ENCODE peak calls at places on chromosomes 2 and 18, in seven cellular contexts. One of them, this sample, is unnamed.

GRCh38 chr2:157302492-157303099 is 23.0 kb downstream of the ERMN start:
- DNase-seq in A549: peak; percentile 31
- DNase-seq in K562: peak; percentile 68
- DNase-seq in HepG2: peak; percentile 56
- DNase-seq in HCT116: peak; percentile 13
- DNase-seq in GM23338: peak; percentile 80
- DNase-seq in SK-N-SH: peak; percentile 37
- DNase-seq in this sample: peak; percentile 25

GRCh38 chr2:3446381-3446780 is 66.9 kb downstream of the TRAPPC12 start:
- DNase-seq in A549: no peak
- DNase-seq in K562: no peak
- DNase-seq in HepG2: no peak
- DNase-seq in HCT116: no peak
- DNase-seq in GM23338: no peak
- DNase-seq in SK-N-SH: no peak
- DNase-seq in this sample: no peak

GRCh38 chr18:74435740-74436139 is 21.4 kb downstream of the DIPK1C start:
- DNase-seq in A549: no peak
- DNase-seq in K562: no peak
- DNase-seq in HepG2: no peak
- DNase-seq in HCT116: no peak
- DNase-seq in GM23338: no peak
- DNase-seq in SK-N-SH: no peak
- DNase-seq in this sample: no peak

GRCh38 chr2:67576991-67577390 is 179.9 kb downstream of the ETAA1 start:
- DNase-seq in A549: no peak
- DNase-seq in K562: no peak
- DNase-seq in HepG2: no peak
- DNase-seq in HCT116: no peak
- DNase-seq in GM23338: no peak
- DNase-seq in SK-N-SH: no peak
- DNase-seq in this sample: no peak

GRCh38 chr2:16604236-16604635 is 61.4 kb downstream of the CYRIA start:
- DNase-seq in A549: no peak
- DNase-seq in K562: no peak
- DNase-seq in HepG2: no peak
- DNase-seq in HCT116: no peak
- DNase-seq in GM23338: no peak
- DNase-seq in SK-N-SH: no peak
- DNase-seq in this sample: no peak

GRCh38 chr18:39166776-39167175 is 1601.2 kb upstream of the CELF4 start:
- DNase-seq in A549: no peak
- DNase-seq in K562: no peak
- DNase-seq in HepG2: no peak
- DNase-seq in HCT116: no peak
- DNase-seq in GM23338: no peak
- DNase-seq in SK-N-SH: no peak
- DNase-seq in this sample: no peak

GRCh38 chr2:240432820-240433801 is 2.4 kb upstream of the GPC1 start:
- DNase-seq in A549: no peak
- DNase-seq in K562: no peak
- DNase-seq in HepG2: no peak
- DNase-seq in HCT116: no peak
- DNase-seq in GM23338: no peak
- DNase-seq in SK-N-SH: no peak
- DNase-seq in this sample: no peak

GRCh38 chr2:174332607-174333001 is 2.1 kb upstream of the SP9 start:
- DNase-seq in A549: no peak
- DNase-seq in K562: peak; percentile 53
- DNase-seq in HepG2: no peak
- DNase-seq in HCT116: no peak
- DNase-seq in GM23338: peak; percentile 82
- DNase-seq in SK-N-SH: no peak
- DNase-seq in this sample: no peak

GRCh38 chr2:235567842-235568241 is 74.0 kb downstream of the AGAP1 start:
- DNase-seq in A549: no peak
- DNase-seq in K562: no peak
- DNase-seq in HepG2: no peak
- DNase-seq in HCT116: no peak
- DNase-seq in GM23338: no peak
- DNase-seq in SK-N-SH: no peak
- DNase-seq in this sample: no peak

GRCh38 chr2:9112079-9112721 is 94.4 kb upstream of the ASAP2 start:
- DNase-seq in A549: peak; percentile 54
- DNase-seq in K562: peak; percentile 66
- DNase-seq in HepG2: no peak
- DNase-seq in HCT116: peak; percentile 57
- DNase-seq in GM23338: no peak
- DNase-seq in SK-N-SH: peak; percentile 58
- DNase-seq in this sample: no peak

GRCh38 chr2:166417669-166418068 is 41.9 kb upstream of the SCN9A start:
- DNase-seq in A549: no peak
- DNase-seq in K562: peak; percentile 31
- DNase-seq in HepG2: peak; percentile 70
- DNase-seq in HCT116: peak; percentile 39
- DNase-seq in GM23338: peak; percentile 53
- DNase-seq in SK-N-SH: no peak
- DNase-seq in this sample: peak; percentile 20

GRCh38 chr18:58649966-58650816 is 21.1 kb upstream of the MALT1 start:
- DNase-seq in A549: no peak
- DNase-seq in K562: no peak
- DNase-seq in HepG2: no peak
- DNase-seq in HCT116: no peak
- DNase-seq in GM23338: no peak
- DNase-seq in SK-N-SH: no peak
- DNase-seq in this sample: no peak

GRCh38 chr2:110157153-110157793 is 41.7 kb upstream of the MALL start:
- DNase-seq in A549: peak; percentile 42
- DNase-seq in K562: peak; percentile 27
- DNase-seq in HepG2: peak; percentile 65
- DNase-seq in HCT116: peak; percentile 66
- DNase-seq in GM23338: peak; percentile 55
- DNase-seq in SK-N-SH: peak; percentile 48
- DNase-seq in this sample: peak; percentile 3

GRCh38 chr2:166167451-166167850 is 39.6 kb upstream of the SCN1A start:
- DNase-seq in A549: no peak
- DNase-seq in K562: no peak
- DNase-seq in HepG2: no peak
- DNase-seq in HCT116: no peak
- DNase-seq in GM23338: no peak
- DNase-seq in SK-N-SH: no peak
- DNase-seq in this sample: no peak

GRCh38 chr2:28567076-28567471 is 71.2 kb downstream of the PLB1 start:
- DNase-seq in A549: peak; percentile 30
- DNase-seq in K562: no peak
- DNase-seq in HepG2: no peak
- DNase-seq in HCT116: no peak
- DNase-seq in GM23338: peak; percentile 65
- DNase-seq in SK-N-SH: peak; percentile 71
- DNase-seq in this sample: no peak

GRCh38 chr2:238650536-238650935 is 197.3 kb upstream of the TWIST2 start:
- DNase-seq in A549: no peak
- DNase-seq in K562: no peak
- DNase-seq in HepG2: no peak
- DNase-seq in HCT116: no peak
- DNase-seq in GM23338: no peak
- DNase-seq in SK-N-SH: no peak
- DNase-seq in this sample: no peak

GRCh38 chr2:186771850-186772463 is 77.0 kb downstream of the ZSWIM2 start:
- DNase-seq in A549: no peak
- DNase-seq in K562: no peak
- DNase-seq in HepG2: no peak
- DNase-seq in HCT116: no peak
- DNase-seq in GM23338: peak; percentile 9
- DNase-seq in SK-N-SH: no peak
- DNase-seq in this sample: no peak

GRCh38 chr2:70192516-70192915 is 1.7 kb upstream of the C2orf42 start:
- DNase-seq in A549: no peak
- DNase-seq in K562: no peak
- DNase-seq in HepG2: no peak
- DNase-seq in HCT116: no peak
- DNase-seq in GM23338: no peak
- DNase-seq in SK-N-SH: no peak
- DNase-seq in this sample: no peak

GRCh38 chr18:39842042-39842791 is 2112.8 kb upstream of the PIK3C3 start:
- DNase-seq in A549: no peak
- DNase-seq in K562: no peak
- DNase-seq in HepG2: no peak
- DNase-seq in HCT116: no peak
- DNase-seq in GM23338: peak; percentile 23
- DNase-seq in SK-N-SH: peak; percentile 39
- DNase-seq in this sample: no peak

GRCh38 chr2:191280304-191280703 is 35.1 kb downstream of the MYO1B start:
- DNase-seq in A549: no peak
- DNase-seq in K562: no peak
- DNase-seq in HepG2: no peak
- DNase-seq in HCT116: no peak
- DNase-seq in GM23338: peak; percentile 90
- DNase-seq in SK-N-SH: no peak
- DNase-seq in this sample: no peak

DNA sequence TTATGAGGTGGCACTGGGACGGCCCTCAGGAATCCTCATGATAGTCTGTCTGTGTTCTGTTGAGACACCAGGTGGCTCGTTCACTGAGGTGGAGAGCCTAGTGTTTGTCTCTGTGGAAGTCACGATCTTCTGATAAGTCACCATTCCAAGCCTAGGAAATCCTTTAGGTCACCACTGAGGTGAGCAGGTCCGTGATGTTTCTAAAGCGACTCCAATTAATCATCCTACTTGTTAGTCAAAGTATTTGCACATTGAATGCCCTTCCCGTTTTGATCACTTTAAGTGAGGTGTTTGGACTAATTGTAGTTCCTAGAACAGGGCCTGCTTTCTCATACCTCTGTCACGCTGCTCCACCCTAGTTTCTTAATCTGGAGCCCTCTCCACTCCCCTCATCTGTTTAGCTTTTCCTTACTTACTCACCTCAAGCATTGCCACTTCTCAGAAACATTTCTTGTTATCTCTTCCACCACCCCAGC is 28.0 kb upstream of the DSG3 start:
- DNase-seq in A549: no peak
- DNase-seq in K562: peak; percentile 24
- DNase-seq in HepG2: no peak
- DNase-seq in HCT116: peak; percentile 66
- DNase-seq in GM23338: no peak
- DNase-seq in SK-N-SH: no peak
- DNase-seq in this sample: no peak
- TF ChIP-seq CTCF in A549: no peak
- TF ChIP-seq CTCF in K562: no peak
- TF ChIP-seq CTCF in HepG2: no peak
- TF ChIP-seq CTCF in HCT116: peak; percentile 9
- TF ChIP-seq CTCF in GM23338: no peak
- TF ChIP-seq CTCF in SK-N-SH: no peak
- TF ChIP-seq CTCF in this sample: no peak

GRCh38 chr18:24461996-24462395 is 1.6 kb downstream of the HRH4 start:
- DNase-seq in A549: no peak
- DNase-seq in K562: no peak
- DNase-seq in HepG2: no peak
- DNase-seq in HCT116: no peak
- DNase-seq in GM23338: no peak
- DNase-seq in SK-N-SH: no peak
- DNase-seq in this sample: no peak
- TF ChIP-seq REST in A549: no peak
- TF ChIP-seq REST in K562: no peak
- TF ChIP-seq REST in HepG2: no peak
- TF ChIP-seq REST in HCT116: no peak
- TF ChIP-seq REST in GM23338: no peak
- TF ChIP-seq REST in SK-N-SH: no peak
- TF ChIP-seq REST in this sample: no peak

GRCh38 chr2:120949957-120950590 is 214.4 kb downstream of the GLI2 start:
- DNase-seq in A549: no peak
- DNase-seq in K562: no peak
- DNase-seq in HepG2: no peak
- DNase-seq in HCT116: no peak
- DNase-seq in GM23338: no peak
- DNase-seq in SK-N-SH: no peak
- DNase-seq in this sample: no peak

GRCh38 chr2:120947327-120947726 is 211.7 kb downstream of the GLI2 start:
- DNase-seq in A549: no peak
- DNase-seq in K562: no peak
- DNase-seq in HepG2: no peak
- DNase-seq in HCT116: no peak
- DNase-seq in GM23338: no peak
- DNase-seq in SK-N-SH: no peak
- DNase-seq in this sample: no peak

GRCh38 chr2:120948662-120949011 is 213.0 kb downstream of the GLI2 start:
- DNase-seq in A549: no peak
- DNase-seq in K562: no peak
- DNase-seq in HepG2: no peak
- DNase-seq in HCT116: no peak
- DNase-seq in GM23338: no peak
- DNase-seq in SK-N-SH: no peak
- DNase-seq in this sample: no peak

GRCh38 chr2:120947982-120948661 is 212.5 kb downstream of the GLI2 start:
- DNase-seq in A549: no peak
- DNase-seq in K562: no peak
- DNase-seq in HepG2: no peak
- DNase-seq in HCT116: no peak
- DNase-seq in GM23338: no peak
- DNase-seq in SK-N-SH: no peak
- DNase-seq in this sample: no peak

GRCh38 chr2:120949027-120949956 is 213.6 kb downstream of the GLI2 start:
- DNase-seq in A549: peak; percentile 33
- DNase-seq in K562: peak; percentile 32
- DNase-seq in HepG2: peak; percentile 40
- DNase-seq in HCT116: no peak
- DNase-seq in GM23338: peak; percentile 28
- DNase-seq in SK-N-SH: peak; percentile 59
- DNase-seq in this sample: no peak
- TF ChIP-seq CTCF in A549: peak; percentile 55
- TF ChIP-seq CTCF in K562: peak; percentile 47
- TF ChIP-seq CTCF in HepG2: peak; percentile 77
- TF ChIP-seq CTCF in HCT116: peak; percentile 63
- TF ChIP-seq CTCF in GM23338: peak; percentile 62
- TF ChIP-seq CTCF in SK-N-SH: peak; percentile 41
- TF ChIP-seq CTCF in this sample: no peak

GRCh38 chr18:57329856-57330255 is 22.5 kb upstream of the ST8SIA3 start:
- DNase-seq in A549: no peak
- DNase-seq in K562: no peak
- DNase-seq in HepG2: no peak
- DNase-seq in HCT116: no peak
- DNase-seq in GM23338: no peak
- DNase-seq in SK-N-SH: no peak
- DNase-seq in this sample: no peak

GRCh38 chr18:57333941-57334340 is 18.4 kb upstream of the ST8SIA3 start:
- DNase-seq in A549: no peak
- DNase-seq in K562: no peak
- DNase-seq in HepG2: no peak
- DNase-seq in HCT116: no peak
- DNase-seq in GM23338: no peak
- DNase-seq in SK-N-SH: no peak
- DNase-seq in this sample: no peak

GRCh38 chr18:57328665-57329064 is 23.7 kb upstream of the ST8SIA3 start:
- DNase-seq in A549: no peak
- DNase-seq in K562: no peak
- DNase-seq in HepG2: no peak
- DNase-seq in HCT116: no peak
- DNase-seq in GM23338: no peak
- DNase-seq in SK-N-SH: no peak
- DNase-seq in this sample: no peak

GRCh38 chr18:57334383-57334782 is 18.0 kb upstream of the ST8SIA3 start:
- DNase-seq in A549: no peak
- DNase-seq in K562: no peak
- DNase-seq in HepG2: no peak
- DNase-seq in HCT116: no peak
- DNase-seq in GM23338: no peak
- DNase-seq in SK-N-SH: no peak
- DNase-seq in this sample: no peak

GRCh38 chr18:57331718-57332117 is 20.6 kb upstream of the ST8SIA3 start:
- DNase-seq in A549: no peak
- DNase-seq in K562: no peak
- DNase-seq in HepG2: no peak
- DNase-seq in HCT116: no peak
- DNase-seq in GM23338: no peak
- DNase-seq in SK-N-SH: no peak
- DNase-seq in this sample: no peak
- TF ChIP-seq REST in A549: no peak
- TF ChIP-seq REST in K562: no peak
- TF ChIP-seq REST in HepG2: no peak
- TF ChIP-seq REST in HCT116: no peak
- TF ChIP-seq REST in GM23338: no peak
- TF ChIP-seq REST in SK-N-SH: no peak
- TF ChIP-seq REST in this sample: no peak